ENCODE peak calls at places on chromosomes 4 and X, in nine cellular contexts. V is left colon; R is activated CD4-positive, alpha-beta T cell treated with anti-CD3 and anti-CD28 coated beads for 4 hours; N is nephron progenitor cell; Q is RPMI8226; G is NCI-H1436; O is GM12864; B is lung microvascular endothelial cell; A is HFFc6. Y is an unnamed sample.

GRCh38 chr4:102535398-102536082 is 34.4 kb downstream of the NFKB1 start:
- DNase-seq in V (no peak), N (no peak), O (no peak), A (peak), Q (no peak), R (no peak), B (peak), G (no peak), Y (no peak)

GRCh38 chrX:38437093-38437492 is 84.7 kb downstream of the OTC start:
- DNase-seq in N (no peak), O (no peak), Q (no peak), G (no peak), A (no peak), V (no peak), B (no peak), R (no peak), Y (no peak)

GRCh38 chrX:54640721-54641120 is 110.7 kb downstream of the GNL3L start:
- DNase-seq in R (no peak), O (no peak), V (no peak), G (no peak), A (no peak), Q (no peak), B (no peak), N (peak), Y (no peak)

GRCh38 chrX:44072631-44073030 is 99.4 kb upstream of the NDP start:
- DNase-seq in R (no peak), A (no peak), N (no peak), B (no peak), G (no peak), V (no peak), O (no peak), Q (no peak), Y (no peak)

GRCh38 chr4:79297029-79297428 is 28.8 kb downstream of the NAA11 start:
- DNase-seq in R (no peak), N (no peak), G (no peak), B (no peak), A (no peak), V (no peak), O (no peak), Q (no peak), Y (no peak)

GRCh38 chrX:124212622-124213021 is 119.8 kb upstream of the TEX13D start:
- DNase-seq in O (no peak), N (no peak), A (no peak), B (no peak), R (peak), Q (peak), G (no peak), V (no peak), Y (no peak)

GRCh38 chr4:56613101-56613862 is 67.8 kb downstream of the HOPX start:
- DNase-seq in B (peak), Q (no peak), O (no peak), A (peak), N (no peak), G (no peak), R (no peak), V (no peak), Y (no peak)

GRCh38 chr4:141140271-141141205 is 7.3 kb upstream of the RNF150 start:
- DNase-seq in O (no peak), V (no peak), G (no peak), B (no peak), A (no peak), N (no peak), R (no peak), Q (no peak), Y (no peak)

GRCh38 chr4:151555151-151555945 is 146.4 kb downstream of the FHIP1A start:
- DNase-seq in R (no peak), Q (no peak), O (no peak), G (no peak), N (no peak), B (no peak), V (no peak), A (no peak), Y (no peak)

GRCh38 chr4:146291313-146291712 is 77.0 kb downstream of the REELD1 start:
- DNase-seq in B (no peak), N (no peak), O (no peak), Q (no peak), V (no peak), G (no peak), R (no peak), A (no peak), Y (no peak)

GRCh38 chrX:115449742-115450141 is 111.2 kb upstream of the PLS3 start:
- DNase-seq in G (no peak), V (peak), A (no peak), N (no peak), Q (no peak), B (peak), O (no peak), R (no peak), Y (no peak)

GRCh38 chr4:112979881-112980421 is 69.5 kb upstream of the ANK2 start:
- DNase-seq in G (no peak), R (no peak), B (no peak), A (no peak), N (no peak), V (no peak), Q (no peak), O (no peak), Y (no peak)